ENCODE peak calls at places on chromosomes 12 and 14, in four cellular contexts. B, J, M and O are unnamed samples.

GRCh38 chr12:84910549-84911241 is 1.9 kb downstream of the SLC6A15 start:
- DNase-seq in J (peak; percentile 3), B (no peak), M (no peak), O (peak; percentile 49)

GRCh38 chr14:75460402-75460801 is 32.6 kb downstream of the JDP2 start:
- DNase-seq in J (no peak), B (no peak), M (no peak), O (no peak)

GRCh38 chr14:68495101-68495637 is 297.7 kb downstream of the ZFP36L1 start:
- DNase-seq in M (no peak), B (no peak), J (no peak), O (no peak)

GRCh38 chr14:30875788-30876053 is 1.4 kb downstream of the COCH start:
- DNase-seq in M (no peak), B (no peak), J (no peak), O (no peak)

GRCh38 chr12:12779529-12779928 is 5.9 kb upstream of the APOLD1 start:
- DNase-seq in J (peak; percentile 56), M (no peak), B (peak; percentile 73), O (peak; percentile 91)

GRCh38 chr12:58888131-58888783 is 32.0 kb downstream of the LRIG3 start:
- DNase-seq in J (peak; percentile 8), M (no peak), B (peak; percentile 96), O (peak; percentile 83)

GRCh38 chr12:6082613-6083012 is 41.9 kb downstream of the VWF start:
- DNase-seq in J (no peak), B (no peak), M (no peak), O (no peak)

GRCh38 chr14:98173291-98173690 is 1098.7 kb downstream of the BCL11B start:
- DNase-seq in M (no peak), J (no peak), B (no peak), O (no peak)

GRCh38 chr14:63611078-63611477 is 30.6 kb downstream of the WDR89 start:
- DNase-seq in B (no peak), J (no peak), M (no peak), O (no peak)

GRCh38 chr12:75986001-75986739 is 45.4 kb downstream of the PHLDA1 start:
- DNase-seq in M (no peak), J (no peak), B (no peak), O (no peak)

GRCh38 chr12:94650143-94651056 is at the start of gene TMCC3:
- DNase-seq in B (peak; percentile 73), M (peak; percentile 48), J (no peak), O (peak; percentile 38)

GRCh38 chr12:129840145-129840884 is 63.5 kb downstream of the TMEM132D start:
- DNase-seq in M (no peak), J (no peak), B (no peak), O (no peak)

GRCh38 chr12:120257041-120257821 is 8.3 kb downstream of the PXN start:
- DNase-seq in M (no peak), B (no peak), J (peak; percentile 87), O (peak; percentile 85)

GRCh38 chr12:93198086-93198485 is 179.6 kb upstream of the NUDT4 start:
- DNase-seq in J (peak; percentile 91), M (no peak), B (no peak), O (no peak)

GRCh38 chr14:46661728-46662127 is 10.1 kb upstream of the RPL10L start:
- DNase-seq in B (no peak), J (peak; percentile 0), M (peak; percentile 23), O (no peak)

GRCh38 chr12:19574606-19575005 is 135.3 kb downstream of the AEBP2 start:
- DNase-seq in J (no peak), M (no peak), B (no peak), O (no peak)

GRCh38 chr12:57765003-57765697 is 1.7 kb downstream of the CYP27B1 start:
- DNase-seq in M (peak; percentile 71), J (no peak), B (peak; percentile 20), O (peak; percentile 75)

GRCh38 chr12:120413901-120414695 is 23.8 kb upstream of the COX6A1 start:
- DNase-seq in B (no peak), M (peak; percentile 84), J (no peak), O (no peak)

GRCh38 chr12:7099290-7099996 is 7.2 kb upstream of the C1R start:
- DNase-seq in J (no peak), B (peak; percentile 59), M (no peak), O (no peak)